ENCODE peak calls at places on chromosome 17, in five cellular contexts. D is NCI-H1436; A is testis; O is prostate gland; U is CD4-positive, CD25-positive, alpha-beta regulatory T cell. L is an unnamed sample.

GRCh38 chr17:39867084-39867890 is 715 bp upstream of the ZPBP2 start:
- DNase-seq in O (no peak), D (no peak), U (peak; percentile 59), A (peak; percentile 22), L (no peak)

GRCh38 chr17:48241131-48241591 is 133.6 kb downstream of the SNX11 start:
- DNase-seq in A (no peak), D (no peak), O (no peak), U (no peak), L (no peak)

GRCh38 chr17:64150237-64151015 is 20.5 kb upstream of the ERN1 start:
- DNase-seq in D (no peak), A (no peak), O (no peak), U (no peak), L (peak; percentile 38)

GRCh38 chr17:49980703-49981197 is 11.8 kb downstream of the DLX4 start:
- DNase-seq in U (no peak), D (no peak), A (no peak), O (no peak), L (no peak)

GRCh38 chr17:22490399-22490798 is 798.1 kb downstream of the KCNJ18 start:
- DNase-seq in D (no peak), O (no peak), U (no peak), A (no peak), L (no peak)

GRCh38 chr17:42980766-42981397 is 517 bp downstream of the RUNDC1 start:
- DNase-seq in A (peak; percentile 72), U (peak; percentile 49), O (peak; percentile 50), D (peak; percentile 35), L (peak; percentile 87)

GRCh38 chr17:39352511-39352910 is 48.9 kb downstream of the FBXL20 start:
- DNase-seq in O (no peak), U (no peak), D (no peak), A (no peak), L (no peak)

GRCh38 chr17:6496116-6496481 is 51.8 kb downstream of the PIMREG start:
- DNase-seq in U (no peak), A (no peak), O (no peak), D (peak; percentile 41), L (no peak)

GRCh38 chr17:38861399-38861843 is 7.9 kb upstream of the RPL23 start:
- DNase-seq in D (peak; percentile 50), A (no peak), O (no peak), U (no peak), L (no peak)

GRCh38 chr17:78479369-78479768 is 97.8 kb downstream of the DNAH17 start:
- DNase-seq in O (no peak), A (no peak), D (no peak), U (no peak), L (no peak)

GRCh38 chr17:76268015-76268749 is 3.0 kb downstream of the UBALD2 start:
- DNase-seq in D (no peak), A (peak; percentile 57), O (peak; percentile 73), U (peak; percentile 54), L (no peak)

GRCh38 chr17:80970044-80970761 is 21.4 kb upstream of the CHMP6 start:
- DNase-seq in D (peak; percentile 22), A (peak; percentile 55), U (peak; percentile 17), O (peak; percentile 32), L (peak; percentile 86)

GRCh38 chr17:50195196-50195865 is 6.1 kb downstream of the COL1A1 start:
- DNase-seq in O (no peak), D (no peak), U (no peak), A (no peak), L (no peak)

GRCh38 chr17:28807925-28808641 is 34.5 kb downstream of the FAM222B start:
- DNase-seq in D (no peak), O (peak; percentile 10), A (no peak), U (no peak), L (no peak)

GRCh38 chr17:83084621-83085056 is 5.2 kb downstream of the METRNL start:
- DNase-seq in A (no peak), U (no peak), O (no peak), D (peak; percentile 65), L (no peak)

GRCh38 chr17:71085238-71086033 is 916.1 kb downstream of the KCNJ2 start:
- DNase-seq in D (no peak), A (peak; percentile 68), O (no peak), U (no peak), L (peak; percentile 58)

GRCh38 chr17:17626151-17626805 is 34.8 kb upstream of the PEMT start:
- DNase-seq in O (no peak), D (no peak), A (no peak), U (no peak), L (no peak)

GRCh38 chr17:45132569-45133463 is 501 bp upstream of the PLCD3 start:
- DNase-seq in U (peak; percentile 67), A (peak; percentile 90), D (peak; percentile 75), O (peak; percentile 85), L (peak; percentile 98)

GRCh38 chr17:43753488-43754129 is 5.0 kb downstream of the SOST start:
- DNase-seq in A (no peak), O (no peak), U (no peak), D (no peak), L (no peak)

GRCh38 chr17:14604920-14605599 is 304.2 kb downstream of the HS3ST3B1 start:
- DNase-seq in A (peak; percentile 16), O (no peak), D (no peak), U (no peak), L (no peak)

GRCh38 chr17:10210151-10210574 is 11.8 kb upstream of the GAS7 start:
- DNase-seq in O (peak; percentile 88), D (no peak), A (peak; percentile 31), U (no peak), L (no peak)

GRCh38 chr17:34390649-34391048 is 27.6 kb upstream of the CCL1 start:
- DNase-seq in O (no peak), A (no peak), D (no peak), U (no peak), L (no peak)

GRCh38 chr17:76148015-76148326 is 6.9 kb upstream of the FOXJ1 start:
- DNase-seq in U (no peak), D (no peak), O (no peak), A (no peak), L (no peak)

GRCh38 chr17:4533522-4534502 is 21.4 kb downstream of the MYBBP1A start:
- DNase-seq in U (no peak), D (peak; percentile 14), A (no peak), O (no peak), L (no peak)

GRCh38 chr17:61185385-61185784 is 214.3 kb upstream of the TBX2 start:
- DNase-seq in A (no peak), D (no peak), U (no peak), O (no peak), L (no peak)

GRCh38 chr17:76447931-76448652 is 4.9 kb downstream of the UBE2O start:
- DNase-seq in O (no peak), A (no peak), U (no peak), D (no peak), L (no peak)